ENCODE peak calls at places on chromosomes 11 and 22, in nine cellular contexts. B, M, V, O, N, H, D, C and W are unnamed samples.

GRCh38 chr22:39967996-39968968 is 8.1 kb downstream of the TMA7B start:
- DNase-seq in B (no peak), M (no peak), V (peak; percentile 13), O (no peak), N (no peak), H (no peak), D (no peak), C (peak; percentile 51), W (no peak)

GRCh38 chr11:27861706-27862430 is 161.6 kb upstream of the BDNF start:
- DNase-seq in B (no peak), M (peak; percentile 86), V (peak; percentile 93), O (no peak), N (peak; percentile 60), H (no peak), D (no peak), C (no peak), W (peak; percentile 82)

GRCh38 chr11:131955901-131956300 is 585.5 kb downstream of the NTM start:
- DNase-seq in B (no peak), M (no peak), V (no peak), O (no peak), N (no peak), H (no peak), D (no peak), C (no peak), W (no peak)

GRCh38 chr11:61730222-61730994 is 22.0 kb upstream of the MYRF start:
- DNase-seq in B (no peak), M (no peak), V (no peak), O (no peak), N (no peak), H (no peak), D (peak; percentile 85), C (no peak), W (no peak)

GRCh38 chr11:19806251-19806650 is 93.6 kb downstream of the NAV2 start:
- DNase-seq in B (no peak), M (no peak), V (no peak), O (no peak), N (no peak), H (no peak), D (no peak), C (no peak), W (no peak)

GRCh38 chr11:105609341-105609781 is 512 bp upstream of the GRIA4 start:
- DNase-seq in B (no peak), M (peak; percentile 25), V (peak; percentile 5), O (no peak), N (no peak), H (no peak), D (no peak), C (no peak), W (peak; percentile 20)

GRCh38 chr11:57294225-57295131 is 30.3 kb downstream of the TNKS1BP1 start:
- DNase-seq in B (no peak), M (peak; percentile 53), V (peak; percentile 59), O (no peak), N (no peak), H (no peak), D (peak; percentile 52), C (no peak), W (peak; percentile 90)

GRCh38 chr11:70876685-70877084 is 375.7 kb downstream of the SHANK2 start:
- DNase-seq in B (no peak), M (no peak), V (no peak), O (no peak), N (no peak), H (no peak), D (no peak), C (no peak), W (no peak)

GRCh38 chr11:124762077-124762623 is at the start of gene ESAM:
- DNase-seq in B (peak; percentile 75), M (no peak), V (no peak), O (peak; percentile 90), N (no peak), H (peak; percentile 78), D (peak; percentile 93), C (no peak), W (no peak)

GRCh38 chr11:19890308-19890707 is 177.7 kb downstream of the NAV2 start:
- DNase-seq in B (no peak), M (peak; percentile 75), V (peak; percentile 56), O (no peak), N (peak; percentile 73), H (no peak), D (no peak), C (no peak), W (peak; percentile 96)

GRCh38 chr22:44270556-44270880 is 42.2 kb downstream of the SHISAL1 start:
- DNase-seq in B (no peak), M (no peak), V (no peak), O (peak; percentile 41), N (no peak), H (peak; percentile 29), D (peak; percentile 28), C (no peak), W (no peak)

GRCh38 chr11:46711288-46711687 is 7.7 kb upstream of the F2 start:
- DNase-seq in B (no peak), M (peak; percentile 57), V (peak; percentile 56), O (no peak), N (no peak), H (no peak), D (no peak), C (no peak), W (no peak)

GRCh38 chr11:59207988-59208432 is 4.7 kb downstream of the MPEG1 start:
- DNase-seq in B (peak; percentile 68), M (peak; percentile 72), V (peak; percentile 70), O (no peak), N (peak; percentile 55), H (no peak), D (no peak), C (no peak), W (peak; percentile 52)

GRCh38 chr11:130638048-130638447 is 189.6 kb downstream of the ADAMTS15 start:
- DNase-seq in B (no peak), M (no peak), V (no peak), O (no peak), N (no peak), H (no peak), D (no peak), C (no peak), W (no peak)

GRCh38 chr22:48889887-48890692 is 937.6 kb downstream of the BRD1 start:
- DNase-seq in B (no peak), M (no peak), V (no peak), O (peak; percentile 53), N (no peak), H (peak; percentile 23), D (peak; percentile 58), C (no peak), W (no peak)

DNA sequence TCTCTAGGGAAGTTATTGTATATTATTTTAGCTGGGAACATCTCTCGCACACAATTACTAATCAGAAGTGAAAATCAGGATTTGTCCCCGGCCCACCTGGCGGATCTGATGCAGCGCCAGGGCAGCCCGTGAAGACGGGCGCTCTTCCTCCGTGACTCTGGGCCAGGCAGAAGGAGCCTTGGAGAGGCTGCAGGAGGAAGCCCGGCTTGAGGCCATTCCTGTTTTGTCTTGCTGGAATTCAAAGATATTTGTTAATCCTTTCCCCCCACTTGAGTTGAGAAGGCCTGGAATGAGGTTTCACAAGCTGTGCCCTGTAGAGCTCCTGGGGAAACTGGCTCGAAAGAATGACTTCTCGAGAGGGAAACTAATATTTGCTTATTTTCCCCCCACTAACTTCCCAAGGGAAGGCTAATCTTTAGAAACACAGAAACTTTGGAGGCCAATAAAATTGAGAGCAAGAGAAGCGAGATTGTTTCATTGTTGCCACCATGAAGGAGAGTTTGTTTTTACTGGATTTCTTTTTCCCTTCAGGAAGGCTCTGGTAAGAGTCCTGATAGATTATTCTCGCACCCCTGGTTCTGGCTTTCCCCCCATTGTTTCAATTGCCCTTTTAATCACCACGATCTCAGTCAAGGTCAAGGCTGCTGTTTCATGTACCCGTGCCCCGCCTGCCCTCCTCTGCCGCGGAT is 92.8 kb upstream of the SEPTIN5 start:
- DNase-seq in B (no peak), M (no peak), V (no peak), O (no peak), N (no peak), H (no peak), D (no peak), C (no peak), W (no peak)
- H3K4me3 ChIP-seq in B (peak overlapping the region; percentile 49), M (no peak overlapping the region), V (no peak overlapping the region), O (no peak overlapping the region), N (no peak overlapping the region), H (no peak overlapping the region), D (no peak overlapping the region), C (no peak overlapping the region), W (no peak overlapping the region)

GRCh38 chr22:41512421-41513194 is 31.7 kb downstream of the POLR3H start:
- DNase-seq in B (no peak), M (peak; percentile 48), V (peak; percentile 66), O (no peak), N (peak; percentile 34), H (no peak), D (no peak), C (no peak), W (peak; percentile 53)
- H3K4me3 ChIP-seq in B (no peak overlapping the region), M (no peak overlapping the region), V (no peak overlapping the region), O (no peak overlapping the region), N (no peak overlapping the region), H (no peak overlapping the region), D (no peak overlapping the region), C (no peak overlapping the region), W (no peak overlapping the region)

GRCh38 chr22:47484960-47485571 is 722.6 kb downstream of the TBC1D22A start:
- DNase-seq in B (peak; percentile 2), M (no peak), V (no peak), O (no peak), N (no peak), H (no peak), D (no peak), C (no peak), W (no peak)
- H3K4me3 ChIP-seq in B (no peak overlapping the region), M (no peak overlapping the region), V (no peak overlapping the region), O (peak overlapping the region; percentile 4), N (no peak overlapping the region), H (no peak overlapping the region), D (no peak overlapping the region), C (no peak overlapping the region), W (no peak overlapping the region)

GRCh38 chr11:67631427-67631826 is 1.7 kb upstream of the NUDT8 start:
- DNase-seq in B (no peak), M (no peak), V (no peak), O (peak; percentile 69), N (no peak), H (no peak), D (peak; percentile 76), C (no peak), W (no peak)
- H3K4me3 ChIP-seq in B (no peak overlapping the region), M (no peak overlapping the region), V (no peak overlapping the region), O (no peak overlapping the region), N (no peak overlapping the region), H (no peak overlapping the region), D (no peak overlapping the region), C (no peak overlapping the region), W (no peak overlapping the region)

DNA sequence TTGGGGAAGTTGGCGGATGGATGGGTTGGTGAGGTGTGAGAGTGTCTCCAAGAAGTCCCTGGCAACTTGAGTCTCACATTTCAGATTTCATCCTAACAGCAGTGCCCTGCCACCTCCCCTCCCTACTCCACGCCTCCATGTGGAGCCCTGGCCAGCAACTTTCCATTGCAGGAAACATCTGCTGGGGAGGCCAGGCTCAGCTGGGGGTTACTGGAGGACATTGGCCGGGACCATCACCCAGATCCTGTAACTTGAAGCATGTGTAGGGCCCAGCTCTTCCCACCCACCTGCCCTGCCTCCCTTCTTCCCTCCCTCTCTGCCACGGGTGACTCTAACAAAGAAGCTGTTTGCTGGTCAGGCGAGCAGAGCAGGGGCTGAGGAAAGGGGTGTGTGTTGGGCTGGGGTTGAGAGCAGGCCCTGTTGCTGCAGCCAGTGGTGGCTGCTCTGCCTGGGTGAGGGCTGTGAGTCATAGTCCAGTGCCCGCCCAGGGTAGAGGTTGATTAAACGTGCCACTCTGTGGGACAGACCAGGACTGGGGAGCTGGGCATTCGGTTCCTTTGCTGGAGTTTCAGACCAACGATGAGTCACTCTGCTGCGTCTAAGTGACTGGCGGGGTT is 64.0 kb downstream of the SCN3B start:
- DNase-seq in B (no peak), M (peak; percentile 16), V (peak; percentile 16), O (no peak), N (peak; percentile 64), H (no peak), D (no peak), C (no peak), W (no peak)
- H3K4me3 ChIP-seq in B (no peak overlapping the region), M (no peak overlapping the region), V (no peak overlapping the region), O (no peak overlapping the region), N (no peak overlapping the region), H (no peak overlapping the region), D (no peak overlapping the region), C (no peak overlapping the region), W (no peak overlapping the region)